ENCODE peak calls at places on chromosome 9, in ten cellular contexts. D is ovary; P is RCC 7860; B is HT-29; R is H7; N is NCI-H1092 treated with DMSO at 0.1 percent for 48 hours; Y is stimulated activated CD8-positive, alpha-beta memory T cell treated with anti-CD3 and anti-CD28 coated beads, Interleukin-12 subunit alpha, Interleukin-12 subunit beta, amount 100 ng/mL, for 1 hour; V is activated CD4-positive, alpha-beta memory T cell treated with anti-CD3 and anti-CD28 coated beads, Interleukin-2, amount 10 ng/mL, durations not matched to agents 7 days and 5 days; W is cardiac muscle cell; J is M059J. Q is an unnamed sample.

GRCh38 chr9:128677787-128678186 is 11.2 kb upstream of the SET start:
- DNase-seq in V (no peak), Y (no peak), B (no peak), R (no peak), W (no peak), J (no peak), P (no peak), D (no peak), N (no peak), Q (no peak)

GRCh38 chr9:102355982-102356381 is 617.5 kb upstream of the GRIN3A start:
- DNase-seq in N (no peak), Y (no peak), P (no peak), R (no peak), V (no peak), W (no peak), B (no peak), D (no peak), J (no peak), Q (no peak)

GRCh38 chr9:94925751-94926456 is 199.4 kb downstream of the AOPEP start:
- DNase-seq in B (peak; percentile 69), J (no peak), R (no peak), W (no peak), Y (no peak), D (no peak), N (no peak), P (no peak), V (no peak), Q (no peak)

GRCh38 chr9:112091805-112092204 is 83.3 kb downstream of the SUSD1 start:
- DNase-seq in D (no peak), W (peak; percentile 35), N (peak; percentile 39), J (no peak), R (peak; percentile 28), P (no peak), V (no peak), Y (no peak), B (no peak), Q (peak; percentile 45)

GRCh38 chr9:93107151-93107824 is 11.3 kb downstream of the CARD19 start:
- DNase-seq in N (no peak), W (no peak), J (no peak), B (no peak), P (no peak), Y (no peak), V (no peak), D (peak; percentile 14), R (no peak), Q (no peak)

GRCh38 chr9:107929439-107929838 is 439.9 kb upstream of the KLF4 start:
- DNase-seq in N (peak; percentile 26), W (no peak), V (no peak), D (peak; percentile 34), P (no peak), Y (no peak), B (peak; percentile 40), R (no peak), J (peak; percentile 9), Q (peak; percentile 76)

GRCh38 chr9:110980261-110980660 is 58.0 kb downstream of the LPAR1 start:
- DNase-seq in R (no peak), V (no peak), W (peak; percentile 8), Y (no peak), D (no peak), P (no peak), N (no peak), J (no peak), B (no peak), Q (no peak)

GRCh38 chr9:136059321-136059791 is 35.7 kb downstream of the NACC2 start:
- DNase-seq in V (no peak), Y (no peak), R (peak; percentile 68), P (no peak), B (no peak), N (no peak), J (no peak), W (no peak), D (no peak), Q (no peak)

Q was measured in iris pigment epithelial cell.